ENCODE peak calls at places on chromosomes 4 and X, in eight cellular contexts. One of them, this sample, is unnamed.

GRCh38 chr4:145218251-145218650 is 37.9 kb upstream of the OTUD4 start:
- DNase-seq in stomach: no peak
- DNase-seq in NCI-H1105: no peak
- DNase-seq in ELR: no peak
- DNase-seq in GM13977: peak
- DNase-seq in activated T-helper 9 cell treated with anti-CD3 and anti-CD28 coated beads, Interleukin-2, amount 50 U/mL, for 16 hours: no peak
- DNase-seq in cortex of kidney: no peak
- DNase-seq in CD4-positive, alpha-beta T cell: no peak
- DNase-seq in this sample: no peak

GRCh38 chrX:103536071-103536470 is 16.8 kb upstream of the RAB40A start:
- DNase-seq in stomach: no peak
- DNase-seq in NCI-H1105: no peak
- DNase-seq in ELR: no peak
- DNase-seq in GM13977: no peak
- DNase-seq in activated T-helper 9 cell treated with anti-CD3 and anti-CD28 coated beads, Interleukin-2, amount 50 U/mL, for 16 hours: no peak
- DNase-seq in cortex of kidney: no peak
- DNase-seq in CD4-positive, alpha-beta T cell: no peak
- DNase-seq in this sample: no peak

GRCh38 chrX:8834393-8834792 is 33.2 kb upstream of the FAM9A start:
- DNase-seq in stomach: no peak
- DNase-seq in NCI-H1105: no peak
- DNase-seq in ELR: no peak
- DNase-seq in GM13977: no peak
- DNase-seq in activated T-helper 9 cell treated with anti-CD3 and anti-CD28 coated beads, Interleukin-2, amount 50 U/mL, for 16 hours: no peak
- DNase-seq in cortex of kidney: no peak
- DNase-seq in CD4-positive, alpha-beta T cell: no peak
- DNase-seq in this sample: no peak

GRCh38 chr4:176342384-176342783 is 22.6 kb downstream of the SPCS3 start:
- DNase-seq in stomach: no peak
- DNase-seq in NCI-H1105: no peak
- DNase-seq in ELR: no peak
- DNase-seq in GM13977: no peak
- DNase-seq in activated T-helper 9 cell treated with anti-CD3 and anti-CD28 coated beads, Interleukin-2, amount 50 U/mL, for 16 hours: no peak
- DNase-seq in cortex of kidney: no peak
- DNase-seq in CD4-positive, alpha-beta T cell: no peak
- DNase-seq in this sample: no peak

GRCh38 chr4:87251104-87251503 is 30.7 kb upstream of the KLHL8 start:
- DNase-seq in stomach: peak
- DNase-seq in NCI-H1105: no peak
- DNase-seq in ELR: no peak
- DNase-seq in GM13977: no peak
- DNase-seq in activated T-helper 9 cell treated with anti-CD3 and anti-CD28 coated beads, Interleukin-2, amount 50 U/mL, for 16 hours: no peak
- DNase-seq in cortex of kidney: no peak
- DNase-seq in CD4-positive, alpha-beta T cell: no peak
- DNase-seq in this sample: no peak

GRCh38 chr4:7074423-7074822 is 6.6 kb upstream of the GRPEL1 start:
- DNase-seq in stomach: no peak
- DNase-seq in NCI-H1105: no peak
- DNase-seq in ELR: peak
- DNase-seq in GM13977: no peak
- DNase-seq in activated T-helper 9 cell treated with anti-CD3 and anti-CD28 coated beads, Interleukin-2, amount 50 U/mL, for 16 hours: no peak
- DNase-seq in cortex of kidney: no peak
- DNase-seq in CD4-positive, alpha-beta T cell: no peak
- DNase-seq in this sample: no peak

GRCh38 chr4:147336252-147336651 is 144.6 kb upstream of the EDNRA start:
- DNase-seq in stomach: no peak
- DNase-seq in NCI-H1105: no peak
- DNase-seq in ELR: peak
- DNase-seq in GM13977: no peak
- DNase-seq in activated T-helper 9 cell treated with anti-CD3 and anti-CD28 coated beads, Interleukin-2, amount 50 U/mL, for 16 hours: no peak
- DNase-seq in cortex of kidney: no peak
- DNase-seq in CD4-positive, alpha-beta T cell: no peak
- DNase-seq in this sample: no peak

GRCh38 chrX:49877397-49878101 is 1.7 kb upstream of the USP27X start:
- DNase-seq in stomach: peak
- DNase-seq in NCI-H1105: no peak
- DNase-seq in ELR: no peak
- DNase-seq in GM13977: no peak
- DNase-seq in activated T-helper 9 cell treated with anti-CD3 and anti-CD28 coated beads, Interleukin-2, amount 50 U/mL, for 16 hours: no peak
- DNase-seq in cortex of kidney: no peak
- DNase-seq in CD4-positive, alpha-beta T cell: no peak
- DNase-seq in this sample: peak

GRCh38 chr4:11650801-11651596 is 222.3 kb upstream of the HS3ST1 start:
- DNase-seq in stomach: no peak
- DNase-seq in NCI-H1105: no peak
- DNase-seq in ELR: no peak
- DNase-seq in GM13977: no peak
- DNase-seq in activated T-helper 9 cell treated with anti-CD3 and anti-CD28 coated beads, Interleukin-2, amount 50 U/mL, for 16 hours: no peak
- DNase-seq in cortex of kidney: no peak
- DNase-seq in CD4-positive, alpha-beta T cell: no peak
- DNase-seq in this sample: no peak

GRCh38 chrX:8731579-8732395 is at the start of gene ANOS1:
- DNase-seq in stomach: peak
- DNase-seq in NCI-H1105: no peak
- DNase-seq in ELR: peak
- DNase-seq in GM13977: no peak
- DNase-seq in activated T-helper 9 cell treated with anti-CD3 and anti-CD28 coated beads, Interleukin-2, amount 50 U/mL, for 16 hours: no peak
- DNase-seq in cortex of kidney: no peak
- DNase-seq in CD4-positive, alpha-beta T cell: no peak
- DNase-seq in this sample: peak

GRCh38 chr4:67288964-67289363 is 256.3 kb downstream of the CENPC start:
- DNase-seq in stomach: no peak
- DNase-seq in NCI-H1105: no peak
- DNase-seq in ELR: peak
- DNase-seq in GM13977: peak
- DNase-seq in activated T-helper 9 cell treated with anti-CD3 and anti-CD28 coated beads, Interleukin-2, amount 50 U/mL, for 16 hours: no peak
- DNase-seq in cortex of kidney: no peak
- DNase-seq in CD4-positive, alpha-beta T cell: no peak
- DNase-seq in this sample: no peak

GRCh38 chr4:8656711-8657380 is 64.3 kb downstream of the CPZ start:
- DNase-seq in stomach: no peak
- DNase-seq in NCI-H1105: no peak
- DNase-seq in ELR: no peak
- DNase-seq in GM13977: no peak
- DNase-seq in activated T-helper 9 cell treated with anti-CD3 and anti-CD28 coated beads, Interleukin-2, amount 50 U/mL, for 16 hours: no peak
- DNase-seq in cortex of kidney: no peak
- DNase-seq in CD4-positive, alpha-beta T cell: no peak
- DNase-seq in this sample: no peak

GRCh38 chr4:151561551-151562256 is 152.7 kb downstream of the FHIP1A start:
- DNase-seq in stomach: no peak
- DNase-seq in NCI-H1105: no peak
- DNase-seq in ELR: no peak
- DNase-seq in GM13977: no peak
- DNase-seq in activated T-helper 9 cell treated with anti-CD3 and anti-CD28 coated beads, Interleukin-2, amount 50 U/mL, for 16 hours: no peak
- DNase-seq in cortex of kidney: no peak
- DNase-seq in CD4-positive, alpha-beta T cell: no peak
- DNase-seq in this sample: no peak

GRCh38 chr4:54566608-54567007 is 91.1 kb upstream of the KIT start:
- DNase-seq in stomach: no peak
- DNase-seq in NCI-H1105: peak
- DNase-seq in ELR: no peak
- DNase-seq in GM13977: no peak
- DNase-seq in activated T-helper 9 cell treated with anti-CD3 and anti-CD28 coated beads, Interleukin-2, amount 50 U/mL, for 16 hours: no peak
- DNase-seq in cortex of kidney: no peak
- DNase-seq in CD4-positive, alpha-beta T cell: no peak
- DNase-seq in this sample: peak

This sample was measured in NCI-H774.